ENCODE peak calls at places on chromosomes 12 and 14, in seven cellular contexts. N, I, F, V, E, K and L are unnamed samples.

GRCh38 chr14:71491925-71492324 is 440.3 kb upstream of the RGS6 start:
- DNase-seq in K (no peak), N (no peak), F (no peak), V (no peak), E (no peak), I (no peak), L (no peak)

GRCh38 chr14:60485057-60485599 is 735 bp downstream of the C14orf39 start:
- DNase-seq in F (no peak), I (peak; percentile 22), K (no peak), E (no peak), N (no peak), V (no peak), L (no peak)

GRCh38 chr14:86462193-86462592 is 932.2 kb downstream of the FLRT2 start:
- DNase-seq in I (peak; percentile 13), N (no peak), V (peak; percentile 17), K (no peak), E (no peak), F (no peak), L (no peak)

GRCh38 chr14:93137864-93138263 is 22.1 kb upstream of the ITPK1 start:
- DNase-seq in N (no peak), E (no peak), F (no peak), V (peak; percentile 86), K (no peak), I (peak; percentile 61), L (peak; percentile 63)

GRCh38 chr12:112978163-112979081 is at the start of gene OAS2:
- DNase-seq in E (peak; percentile 80), F (no peak), K (peak; percentile 16), N (peak; percentile 74), V (peak; percentile 61), I (peak; percentile 3), L (peak; percentile 23)

GRCh38 chr14:91754819-91755218 is 22.9 kb upstream of the CATSPERB start:
- DNase-seq in V (peak; percentile 62), I (no peak), F (no peak), E (no peak), K (no peak), N (no peak), L (no peak)

GRCh38 chr12:108318472-108319275 is 20.4 kb downstream of the CMKLR1 start:
- DNase-seq in E (no peak), F (no peak), K (no peak), N (no peak), V (no peak), I (no peak), L (no peak)

GRCh38 chr12:116717466-116718457 is 20.1 kb downstream of the SPRING1 start:
- DNase-seq in N (no peak), V (peak; percentile 50), F (no peak), I (no peak), E (no peak), K (no peak), L (peak; percentile 61)

GRCh38 chr12:18345021-18345735 is 83.9 kb downstream of the PIK3C2G start:
- DNase-seq in F (no peak), V (no peak), E (no peak), I (no peak), K (no peak), N (no peak), L (no peak)

GRCh38 chr14:104401785-104402184 is 177.8 kb upstream of the C14orf180 start:
- DNase-seq in F (no peak), N (no peak), I (no peak), E (peak; percentile 4), V (no peak), K (no peak), L (no peak)

GRCh38 chr14:100317897-100318808 is 5.0 kb upstream of the SLC25A47 start:
- DNase-seq in E (peak; percentile 74), V (peak; percentile 72), K (peak; percentile 57), I (peak; percentile 55), F (no peak), N (peak; percentile 56), L (peak; percentile 83)

GRCh38 chr14:93035917-93036651 is 79.6 kb downstream of the ITPK1 start:
- DNase-seq in K (no peak), F (no peak), I (peak; percentile 66), V (no peak), E (peak; percentile 27), N (no peak), L (peak; percentile 48)

DNA sequence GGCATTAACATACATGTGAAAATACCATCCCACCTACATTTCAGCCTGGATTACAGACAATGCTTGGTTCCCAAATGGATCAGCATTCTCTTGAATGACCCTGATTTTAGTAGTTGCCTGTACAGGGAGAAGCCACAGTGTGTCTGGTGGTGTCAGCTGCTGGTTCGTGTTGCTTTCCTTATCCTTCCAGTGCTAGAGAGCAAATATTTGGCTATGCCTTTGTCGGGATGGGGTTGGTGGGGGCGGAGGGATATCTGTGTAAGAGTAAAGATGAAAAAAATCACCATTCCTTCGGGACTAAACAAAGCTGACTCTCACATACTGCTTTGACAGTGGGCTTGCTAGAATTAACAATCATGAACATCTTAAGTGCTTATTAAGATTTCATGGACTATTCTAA is 96.0 kb downstream of the PTPRR start:
- DNase-seq in K (no peak), E (no peak), F (no peak), I (no peak), N (no peak), V (no peak), L (no peak)
- H3K27ac ChIP-seq in K (no peak overlapping the region), E (no peak overlapping the region), F (no peak overlapping the region), I (no peak overlapping the region), N (no peak overlapping the region), V (no peak overlapping the region), L (no peak overlapping the region)

GRCh38 chr14:106493962-106494823 is 967.8 kb downstream of the TMEM121 start:
- DNase-seq in V (no peak), I (no peak), K (no peak), F (no peak), N (no peak), E (no peak), L (no peak)
- H3K9me3 ChIP-seq in V (no peaks in the 10 kb centered on the region), I (no peaks in the 10 kb centered on the region), K (peaks cover 31% of the 10 kb centered on the region), F (no peaks in the 10 kb centered on the region), N (no peaks in the 10 kb centered on the region), E (no peaks in the 10 kb centered on the region), L (no peaks in the 10 kb centered on the region)

DNA sequence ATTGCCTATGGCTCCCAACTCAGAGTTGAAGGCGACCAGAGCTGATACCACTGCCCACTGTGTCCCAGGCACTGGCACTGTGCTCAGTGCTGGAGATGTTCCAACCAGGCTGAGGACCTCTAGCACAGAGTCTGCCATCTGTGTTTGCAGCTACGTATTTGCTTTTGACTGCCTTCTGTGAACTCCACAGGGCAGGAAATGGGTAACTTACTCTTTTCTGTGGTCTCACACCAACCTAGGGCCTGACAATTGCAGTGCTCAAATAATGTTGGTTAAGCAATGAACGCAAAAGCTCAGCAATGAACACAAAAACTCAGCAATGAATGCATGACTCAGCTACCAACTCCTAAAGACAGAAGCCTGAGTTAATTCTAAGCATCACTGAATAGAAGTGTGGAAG is 202.8 kb downstream of the NUAK1 start:
- DNase-seq in N (no peak), F (no peak), I (no peak), V (no peak), E (no peak), K (no peak), L (no peak)
- H3K27ac ChIP-seq in N (no peak overlapping the region), F (no peak overlapping the region), I (no peak overlapping the region), V (no peak overlapping the region), E (no peak overlapping the region), K (no peak overlapping the region), L (no peak overlapping the region)

GRCh38 chr14:20564501-20564997 is 3.7 kb upstream of the RNASE9 start:
- DNase-seq in I (no peak), N (no peak), F (no peak), E (no peak), V (no peak), K (no peak), L (no peak)

GRCh38 chr14:20568393-20568792 is 7.5 kb upstream of the RNASE9 start:
- DNase-seq in E (no peak), V (no peak), F (no peak), K (no peak), N (no peak), I (no peak), L (no peak)

GRCh38 chr14:20563966-20564365 is 3.1 kb upstream of the RNASE9 start:
- DNase-seq in I (no peak), V (no peak), E (no peak), F (no peak), K (no peak), N (no peak), L (no peak)

DNA sequence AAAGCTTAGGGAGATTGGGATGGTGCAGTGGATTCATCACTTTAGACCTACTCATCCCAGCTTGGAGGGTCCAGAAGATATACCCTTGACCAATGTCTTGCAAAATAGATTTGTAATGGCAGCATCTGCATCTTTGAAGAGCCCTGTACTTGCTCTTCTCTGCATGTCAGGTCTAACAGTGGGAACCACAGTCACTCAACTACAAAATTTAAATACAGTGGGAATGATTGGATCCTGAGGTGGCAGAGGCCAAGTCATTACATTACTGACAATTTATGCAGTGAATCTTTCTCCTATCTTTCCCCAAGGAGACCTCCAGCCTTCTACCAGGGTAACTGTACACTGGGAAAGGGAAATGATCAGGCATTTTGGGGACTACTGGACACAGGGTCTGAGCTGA is 8.2 kb upstream of the RNASE9 start:
- DNase-seq in K (no peak), I (no peak), F (no peak), E (no peak), N (no peak), V (no peak), L (no peak)
- H3K9me3 ChIP-seq in K (peaks cover 3% of the 10 kb centered on the region), I (no peaks in the 10 kb centered on the region), F (peaks cover 5% of the 10 kb centered on the region), E (no peaks in the 10 kb centered on the region), N (peaks cover 10% of the 10 kb centered on the region), V (no peaks in the 10 kb centered on the region), L (no peaks in the 10 kb centered on the region)

GRCh38 chr12:29971431-29971830 is 187.7 kb upstream of the TMTC1 start:
- DNase-seq in N (no peak), I (no peak), F (no peak), K (no peak), V (no peak), E (no peak), L (no peak)

GRCh38 chr12:29970501-29970900 is 186.8 kb upstream of the TMTC1 start:
- DNase-seq in I (no peak), V (no peak), N (no peak), F (no peak), E (no peak), K (no peak), L (no peak)
- H3K27ac ChIP-seq in I (no peak overlapping the region), V (no peak overlapping the region), N (no peak overlapping the region), F (peak overlapping the region; percentile 54), E (no peak overlapping the region), K (no peak overlapping the region), L (no peak overlapping the region)

DNA sequence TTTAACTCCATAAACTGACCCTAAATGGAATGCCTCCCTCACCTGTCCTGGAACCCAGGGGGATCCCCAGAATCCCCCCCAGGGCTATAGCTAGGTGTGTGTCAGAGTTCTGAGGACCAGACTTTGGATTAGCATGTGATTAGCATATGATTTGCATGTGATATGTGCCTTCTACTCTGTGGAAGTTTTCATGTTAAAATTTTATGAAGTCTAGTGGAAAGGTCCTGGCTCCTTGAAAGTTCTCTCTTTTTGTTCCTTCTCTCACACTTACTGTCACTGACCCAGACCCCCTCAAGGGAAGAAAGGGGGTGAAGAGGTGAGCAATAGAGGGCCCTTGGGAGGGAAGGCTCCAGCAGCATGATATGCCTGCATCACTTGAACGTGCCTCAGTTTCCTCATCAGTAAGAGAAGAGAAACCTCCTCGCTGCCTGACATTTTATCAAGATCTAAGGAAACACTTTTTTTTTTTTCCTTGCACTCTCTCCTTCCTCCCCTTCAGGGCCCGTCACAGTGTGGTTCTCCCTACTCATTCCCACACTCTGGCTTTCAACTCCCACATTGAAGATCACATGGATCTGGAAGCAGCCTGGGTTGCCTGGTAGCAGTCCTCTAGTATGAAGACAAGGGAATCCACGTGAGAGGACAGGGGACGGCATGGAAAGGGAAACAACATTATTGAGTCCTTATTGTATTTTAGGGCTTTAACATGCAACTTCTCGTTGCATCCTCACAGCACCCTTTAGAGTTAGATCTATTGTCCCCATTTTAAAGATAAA is 3.3 kb upstream of the C1QL4 start:
- DNase-seq in K (no peak), I (no peak), E (no peak), V (no peak), F (no peak), N (no peak), L (no peak)
- H3K9me3 ChIP-seq in K (peaks cover 11% of the 10 kb centered on the region), I (no peaks in the 10 kb centered on the region), E (no peaks in the 10 kb centered on the region), V (no peaks in the 10 kb centered on the region), F (no peaks in the 10 kb centered on the region), N (no peaks in the 10 kb centered on the region), L (no peaks in the 10 kb centered on the region)

GRCh38 chr12:122096591-122097149 is 18.1 kb downstream of the MLXIP start:
- DNase-seq in V (peak; percentile 37), N (no peak), F (no peak), I (no peak), E (no peak), K (peak; percentile 99), L (no peak)
- H3K27ac ChIP-seq in V (peak overlapping the region; percentile 92), N (no peak overlapping the region), F (no peak overlapping the region), I (no peak overlapping the region), E (no peak overlapping the region), K (no peak overlapping the region), L (no peak overlapping the region)